ENCODE peak calls at places on chromosomes 16 and 17, in six cellular contexts. J, R, B, A, U and S are unnamed samples.

GRCh38 chr16:64544859-64545258 is 577.0 kb downstream of the CDH11 start:
- DNase-seq in U (no peak), J (no peak), A (no peak), B (no peak), R (no peak), S (no peak)

GRCh38 chr17:47850692-47851573 is at the start of gene SP6:
- DNase-seq in A (peak), R (peak), J (no peak), B (peak), U (peak), S (peak)

GRCh38 chr16:20814761-20815160 is 8.4 kb downstream of the REXO5 start:
- DNase-seq in B (no peak), A (no peak), J (no peak), R (no peak), U (no peak), S (no peak)

GRCh38 chr17:34068506-34069035 is 186.5 kb upstream of the CCL2 start:
- DNase-seq in B (no peak), U (no peak), A (no peak), J (no peak), R (no peak), S (no peak)

GRCh38 chr17:82787081-82787848 is 35.4 kb downstream of the TBCD start:
- DNase-seq in R (no peak), A (no peak), J (no peak), U (peak), B (no peak), S (peak)

GRCh38 chr17:3012926-3013581 is 50.4 kb downstream of the OR1D5 start:
- DNase-seq in B (peak), U (peak), J (no peak), A (peak), R (peak), S (peak)

GRCh38 chr17:63418540-63418939 is 27.6 kb downstream of the CYB561 start:
- DNase-seq in J (no peak), U (no peak), A (no peak), B (no peak), R (no peak), S (no peak)

GRCh38 chr16:27890006-27890405 is 173.5 kb downstream of the GSG1L start:
- DNase-seq in R (no peak), B (no peak), J (no peak), A (no peak), U (no peak), S (no peak)

GRCh38 chr16:46568472-46569230 is 52.5 kb downstream of the SHCBP1 start:
- DNase-seq in B (no peak), A (no peak), U (peak), J (no peak), R (no peak), S (no peak)

GRCh38 chr17:55582910-55583309 is 71.7 kb upstream of the SMIM36 start:
- DNase-seq in A (no peak), B (peak), J (no peak), R (no peak), U (no peak), S (no peak)

GRCh38 chr17:46732754-46733398 is 85.6 kb downstream of the WNT3 start:
- DNase-seq in A (no peak), B (no peak), U (no peak), R (no peak), J (no peak), S (no peak)

GRCh38 chr17:20095366-20096080 is 86.4 kb downstream of the SPECC1 start:
- DNase-seq in A (peak), U (peak), J (no peak), B (peak), R (no peak), S (peak)

GRCh38 chr17:767076-767475 is 15.0 kb downstream of the GLOD4 start:
- DNase-seq in U (no peak), B (no peak), A (no peak), J (no peak), R (no peak), S (no peak)

GRCh38 chr16:29729116-29729521 is 16.7 kb downstream of the C16orf54 start:
- DNase-seq in B (peak), J (no peak), U (no peak), A (no peak), R (no peak), S (peak)

GRCh38 chr16:11396241-11397048 is 51.2 kb downstream of the RMI2 start:
- DNase-seq in R (peak), A (peak), B (peak), J (peak), U (peak), S (peak)

GRCh38 chr16:4327782-4328579 is 12.1 kb downstream of the GLIS2 start:
- DNase-seq in A (peak), J (no peak), U (peak), B (peak), R (peak), S (no peak)

GRCh38 chr17:7147772-7148171 is 31.4 kb downstream of the ASGR1 start:
- DNase-seq in U (no peak), A (no peak), B (no peak), J (no peak), R (no peak), S (no peak)

GRCh38 chr17:60744355-60744958 is 66.8 kb downstream of the BCAS3 start:
- DNase-seq in U (no peak), B (peak), R (no peak), A (no peak), J (no peak), S (no peak)

GRCh38 chr17:40664582-40665333 is at the start of gene KRT222:
- DNase-seq in A (no peak), R (no peak), J (no peak), B (no peak), U (no peak), S (no peak)

GRCh38 chr16:67652578-67653130 is 7.4 kb downstream of the ACD start:
- DNase-seq in U (no peak), B (no peak), A (peak), R (no peak), J (no peak), S (no peak)

DNA sequence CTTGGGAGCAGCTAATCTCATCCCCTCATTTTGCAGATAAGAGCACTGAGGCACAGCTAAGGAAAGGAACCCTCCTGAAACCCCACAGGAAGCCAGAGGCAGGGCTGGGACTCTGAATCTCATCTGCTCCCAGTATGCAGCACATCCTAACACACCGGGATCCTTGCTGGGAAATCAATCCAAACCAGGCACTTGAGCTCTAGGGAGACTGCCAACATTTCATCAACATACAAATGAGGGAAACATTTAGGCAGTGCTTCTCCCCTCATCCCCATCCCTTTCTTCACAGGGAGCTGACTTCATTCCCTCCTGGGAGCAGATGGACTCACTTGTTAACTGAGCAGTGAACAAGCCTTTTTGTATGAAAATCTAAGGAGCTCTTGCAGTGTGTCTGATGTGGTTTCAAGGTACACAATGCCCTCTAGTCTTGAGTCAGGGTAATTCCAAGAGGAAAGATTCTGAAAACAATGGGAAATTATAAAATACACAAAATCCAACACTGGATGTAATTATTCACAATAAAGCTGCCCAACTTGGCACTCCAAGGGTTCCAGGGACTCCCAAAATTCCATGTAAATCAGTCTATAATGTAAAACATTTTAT is 96.3 kb downstream of the TMEM114 start:
- DNase-seq in U (no peak), B (no peak), J (no peak), A (no peak), R (no peak), S (no peak)
- TF ChIP-seq CTCF in U (no peak), B (no peak), J (peak), A (no peak), R (no peak), S (peak)

GRCh38 chr17:58254803-58255202 is 16.4 kb downstream of the LPO start:
- DNase-seq in A (no peak), R (no peak), B (no peak), J (peak), U (no peak), S (no peak)
- TF ChIP-seq CTCF in A (no peak), R (no peak), B (no peak), J (no peak), U (no peak), S (peak)

GRCh38 chr17:18004345-18004744 is 31.7 kb downstream of the DRC3 start:
- DNase-seq in J (no peak), U (peak), B (no peak), R (no peak), A (no peak), S (no peak)

GRCh38 chr17:18008496-18009268 is 30.3 kb downstream of the ATPAF2 start:
- DNase-seq in J (no peak), A (no peak), R (no peak), B (no peak), U (no peak), S (no peak)

GRCh38 chr17:18005496-18005895 is 32.8 kb downstream of the DRC3 start:
- DNase-seq in J (no peak), R (no peak), B (no peak), A (no peak), U (peak), S (no peak)

GRCh38 chr17:18004901-18005305 is 32.2 kb downstream of the DRC3 start:
- DNase-seq in B (no peak), U (peak), A (no peak), R (no peak), J (no peak), S (no peak)

DNA sequence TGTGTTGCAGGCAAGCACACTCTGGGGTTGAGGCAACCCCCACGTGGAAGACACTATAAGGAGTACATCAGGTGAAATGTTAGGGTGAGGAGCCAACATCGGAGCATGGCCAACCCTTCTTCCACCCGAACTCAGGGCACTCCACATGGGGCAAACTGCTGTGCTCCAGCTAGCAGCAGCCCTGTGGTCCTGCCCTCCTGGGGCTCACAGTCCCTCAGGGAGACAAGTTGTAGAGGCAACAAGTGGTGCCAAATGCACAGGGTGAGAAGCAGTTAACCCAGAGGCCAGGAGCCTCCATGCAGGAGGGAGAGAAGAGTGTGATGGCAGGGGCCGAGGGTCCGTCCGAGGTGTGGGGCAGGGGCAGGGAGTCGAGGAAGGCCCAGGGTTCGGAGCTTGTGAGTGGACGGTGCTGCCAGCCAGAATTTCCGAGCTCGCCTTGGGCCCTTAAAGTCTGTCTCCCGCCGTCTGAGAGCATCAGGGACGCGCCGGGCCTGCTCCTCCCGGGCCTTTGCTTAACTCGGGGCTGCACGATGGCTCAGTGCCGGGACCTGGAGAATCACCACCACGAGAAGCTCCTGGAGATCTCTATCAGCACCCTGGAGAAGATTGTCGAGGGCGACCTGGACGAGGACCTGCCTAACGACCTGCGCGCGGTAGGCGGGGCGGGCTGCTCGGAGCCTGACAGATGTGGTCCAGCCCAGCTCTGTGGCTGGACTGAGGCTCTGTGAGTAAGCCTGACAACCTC is 32.3 kb downstream of the ATPAF2 start:
- DNase-seq in J (no peak), U (peak), B (no peak), A (no peak), R (no peak), S (no peak)
- TF ChIP-seq CTCF in J (no peak), U (no peak), B (no peak), A (no peak), R (no peak), S (no peak)

GRCh38 chr17:39639043-39639442 is 2.1 kb downstream of the STARD3 start:
- DNase-seq in U (no peak), R (no peak), J (no peak), A (no peak), B (no peak), S (no peak)

GRCh38 chr17:39636587-39636926 is 387 bp upstream of the STARD3 start:
- DNase-seq in R (no peak), J (no peak), U (no peak), A (no peak), B (no peak), S (no peak)

GRCh38 chr17:39638317-39638716 is 1.4 kb downstream of the STARD3 start:
- DNase-seq in B (no peak), R (no peak), J (no peak), A (no peak), U (no peak), S (no peak)

GRCh38 chr17:39635614-39636176 is 1.2 kb upstream of the STARD3 start:
- DNase-seq in J (no peak), A (no peak), R (no peak), U (no peak), B (no peak), S (no peak)

DNA sequence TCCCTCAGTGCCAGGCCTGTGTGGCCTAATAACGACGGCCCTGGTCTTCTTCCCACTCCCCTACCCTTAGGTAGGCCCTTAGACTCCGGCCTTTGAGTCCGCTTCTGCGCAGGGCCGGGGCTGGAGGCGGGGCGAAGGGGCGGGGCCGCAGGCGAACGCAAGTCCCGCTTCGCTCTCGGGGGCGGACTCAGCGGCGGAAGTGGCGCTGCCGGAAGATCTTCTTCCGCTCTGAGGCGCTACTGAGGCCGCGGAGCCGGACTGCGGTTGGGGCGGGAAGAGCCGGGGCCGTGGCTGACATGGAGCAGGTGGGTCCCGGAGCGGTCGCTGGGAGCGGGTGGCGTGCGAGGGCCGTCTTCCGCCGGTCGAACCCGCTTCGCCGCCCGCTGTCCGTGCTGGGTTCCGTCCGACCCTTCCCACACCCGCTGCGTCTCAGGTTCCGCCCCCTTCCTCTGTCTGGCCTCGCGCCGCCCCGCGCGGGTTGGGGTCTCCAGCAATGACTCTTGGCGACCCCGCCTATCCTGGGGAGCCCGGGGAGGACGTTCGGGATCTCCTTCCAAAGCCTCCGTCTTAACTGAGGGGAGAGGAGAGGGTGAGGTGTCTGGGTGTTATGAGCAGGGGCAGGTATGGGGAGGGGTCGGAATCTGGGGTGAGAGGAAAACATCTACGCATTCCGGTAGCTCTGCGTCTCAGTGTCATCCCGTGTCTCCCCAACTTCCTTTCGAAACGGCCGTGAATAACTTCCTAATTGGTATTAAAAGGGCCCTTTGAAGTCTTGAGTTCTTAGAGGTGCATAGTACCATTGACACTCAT is at the start of gene STARD3:
- DNase-seq in B (peak), U (peak), A (peak), J (peak), R (peak), S (peak)
- TF ChIP-seq CTCF in B (no peak), U (no peak), A (peak), J (peak), R (no peak), S (peak)

GRCh38 chr16:73404001-73404400 is 356.1 kb upstream of the ZFHX3 start:
- DNase-seq in R (no peak), B (no peak), U (no peak), J (no peak), A (no peak), S (no peak)
- TF ChIP-seq CTCF in R (no peak), B (no peak), U (no peak), J (no peak), A (no peak), S (no peak)

GRCh38 chr16:49442805-49443204 is 69.2 kb downstream of the C16orf78 start:
- DNase-seq in R (no peak), U (no peak), A (no peak), B (no peak), J (no peak), S (no peak)

GRCh38 chr16:49440156-49441065 is 66.8 kb downstream of the C16orf78 start:
- DNase-seq in J (no peak), U (no peak), R (no peak), B (no peak), A (no peak), S (no peak)

GRCh38 chr16:49439676-49440075 is 66.1 kb downstream of the C16orf78 start:
- DNase-seq in B (no peak), R (no peak), J (no peak), A (no peak), U (no peak), S (no peak)

GRCh38 chr16:49443576-49443975 is 70.0 kb downstream of the C16orf78 start:
- DNase-seq in R (no peak), B (no peak), J (no peak), U (no peak), A (no peak), S (no peak)

DNA sequence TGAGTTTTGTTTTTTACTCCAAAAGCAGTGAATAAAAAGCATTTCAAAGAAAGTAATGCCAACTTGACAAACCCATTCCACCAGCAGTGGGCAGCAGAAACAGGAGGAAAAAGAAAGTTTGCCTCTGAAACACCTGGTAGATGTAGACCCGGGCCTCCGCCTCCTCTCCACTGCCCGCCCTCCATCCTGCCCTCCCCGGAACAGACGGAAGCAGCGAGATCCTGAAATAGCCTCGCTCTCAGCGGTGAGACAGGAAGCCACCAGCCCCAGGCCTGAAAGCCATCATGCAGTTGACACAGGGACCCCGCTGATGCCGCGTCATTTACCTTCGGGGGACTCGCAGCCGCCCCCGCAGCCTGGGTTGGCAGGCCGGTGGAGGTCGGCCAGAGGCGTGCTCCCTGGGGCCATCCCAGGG is 67.8 kb downstream of the C16orf78 start:
- DNase-seq in J (no peak), R (peak), U (no peak), A (peak), B (no peak), S (no peak)
- TF ChIP-seq CTCF in J (peak), R (peak), U (no peak), A (peak), B (no peak), S (no peak)

GRCh38 chr16:83899272-83899897 is 470 bp downstream of the MLYCD start:
- DNase-seq in J (no peak), B (peak), R (peak), A (peak), U (peak), S (no peak)
- TF ChIP-seq CTCF in J (no peak), B (no peak), R (peak), A (no peak), U (no peak), S (no peak)

GRCh38 chr17:36755586-36755985 is 154.2 kb downstream of the MRM1 start:
- DNase-seq in A (no peak), B (no peak), U (no peak), R (peak), J (no peak), S (peak)
- TF ChIP-seq CTCF in A (peak), B (peak), U (no peak), R (peak), J (peak), S (peak)

GRCh38 chr17:79400989-79401703 is 209.7 kb downstream of the RBFOX3 start:
- DNase-seq in J (peak), A (peak), B (peak), R (peak), U (peak), S (peak)
- TF ChIP-seq CTCF in J (peak), A (peak), B (peak), R (peak), U (peak), S (peak)